ENCODE peak calls at places on chromosome X, in four cellular contexts. L is neuronal stem cell, B is H9, C is PC-3. I is an unnamed sample.

GRCh38 chrX:154443479-154443910 is 446 bp upstream of the FAM50A start:
- DNase-seq in C (peak; percentile 5), B (no peak), L (no peak), I (no peak)

GRCh38 chrX:55484948-55485347 is 4.7 kb downstream of the USP51 start:
- DNase-seq in C (no peak), B (no peak), L (no peak), I (no peak)

GRCh38 chrX:13538414-13538813 is 31.0 kb upstream of the EGFL6 start:
- DNase-seq in L (no peak), C (no peak), B (no peak), I (no peak)

GRCh38 chrX:17405225-17405969 is 30.4 kb downstream of the NHS start:
- DNase-seq in C (peak; percentile 94), B (no peak), L (no peak), I (peak; percentile 96)

GRCh38 chrX:497201-497710 is 110.5 kb upstream of the PPP2R3B start:
- DNase-seq in C (no peak), B (no peak), L (no peak), I (no peak)

GRCh38 chrX:48893556-48894348 is 3.8 kb downstream of the TIMM17B start:
- DNase-seq in L (no peak), B (no peak), C (no peak), I (no peak)

GRCh38 chrX:153477039-153477438 is 6.7 kb upstream of the HAUS7 start:
- DNase-seq in C (no peak), L (no peak), B (peak; percentile 49), I (no peak)

GRCh38 chrX:37685452-37686347 is at the start of gene XK:
- DNase-seq in B (peak; percentile 74), C (peak; percentile 55), L (peak; percentile 11), I (no peak)

GRCh38 chrX:154458954-154459829 is 1.1 kb downstream of the PLXNA3 start:
- DNase-seq in L (no peak), B (no peak), C (peak; percentile 54), I (no peak)

GRCh38 chrX:3651272-3651671 is 62.2 kb downstream of the PRKX start:
- DNase-seq in B (no peak), C (peak; percentile 40), L (no peak), I (no peak)

GRCh38 chrX:375181-376036 is 11.3 kb downstream of the PPP2R3B start:
- DNase-seq in L (no peak), C (no peak), B (no peak), I (peak; percentile 36)

GRCh38 chrX:24014388-24015018 is 12.5 kb downstream of the KLHL15 start:
- DNase-seq in C (no peak), L (no peak), B (no peak), I (no peak)

GRCh38 chrX:31279359-31279758 is 207.5 kb upstream of the FTHL17 start:
- DNase-seq in L (no peak), C (peak; percentile 3), B (peak; percentile 30), I (peak; percentile 11)

GRCh38 chrX:31420711-31421151 is 348.9 kb upstream of the FTHL17 start:
- DNase-seq in C (no peak), L (no peak), B (no peak), I (no peak)

GRCh38 chrX:133966199-133966598 is 19.2 kb downstream of the GPC3 start:
- DNase-seq in C (no peak), B (no peak), L (no peak), I (no peak)

GRCh38 chrX:53990201-53990600 is 54.1 kb downstream of the PHF8 start:
- DNase-seq in L (no peak), B (no peak), C (no peak), I (no peak)

GRCh38 chrX:24392709-24393108 is 32.3 kb downstream of the SUPT20HL1 start:
- DNase-seq in C (no peak), B (no peak), L (no peak), I (no peak)

GRCh38 chrX:151754042-151754419 is 19.5 kb downstream of the CNGA2 start:
- DNase-seq in C (peak; percentile 59), B (peak; percentile 36), L (no peak), I (peak; percentile 15)

GRCh38 chrX:130831347-130831722 is 71.7 kb downstream of the ENOX2 start:
- DNase-seq in L (no peak), B (no peak), C (no peak), I (no peak)

GRCh38 chrX:78517124-78517523 is 142.0 kb downstream of the RTL3 start:
- DNase-seq in B (no peak), C (peak; percentile 80), L (no peak), I (peak; percentile 41)

GRCh38 chrX:134580947-134581346 is 77.3 kb downstream of the PLAC1 start:
- DNase-seq in L (no peak), B (no peak), C (no peak), I (no peak)

GRCh38 chrX:122087353-122087752 is 1039.9 kb downstream of the GLUD2 start:
- DNase-seq in C (no peak), B (no peak), L (no peak), I (no peak)

GRCh38 chrX:70260104-70260503 is at the start of gene P2RY4:
- DNase-seq in C (no peak), L (no peak), B (no peak), I (no peak)

GRCh38 chrX:11427082-11428033 is 134.1 kb downstream of the AMELX start:
- DNase-seq in L (peak; percentile 8), C (peak; percentile 26), B (peak; percentile 52), I (no peak)

GRCh38 chrX:36961590-36961989 is 46.6 kb upstream of the FAM47C start:
- DNase-seq in C (peak; percentile 17), B (peak; percentile 31), L (no peak), I (no peak)

GRCh38 chrX:49884290-49884862 is 5.1 kb downstream of the USP27X start:
- DNase-seq in C (peak; percentile 62), B (peak; percentile 73), L (peak; percentile 35), I (no peak)

GRCh38 chrX:66110112-66110511 is 53.9 kb upstream of the HEPH start:
- DNase-seq in B (peak; percentile 20), C (peak; percentile 51), L (no peak), I (no peak)

GRCh38 chrX:148426467-148426866 is 74.0 kb upstream of the AFF2 start:
- DNase-seq in C (no peak), L (no peak), B (peak; percentile 33), I (no peak)

GRCh38 chrX:88560673-88561330 is 186.2 kb upstream of the CPXCR1 start:
- DNase-seq in C (no peak), L (peak; percentile 2), B (no peak), I (no peak)

GRCh38 chrX:67718926-67719325 is 175.1 kb downstream of the AR start:
- DNase-seq in L (no peak), C (no peak), B (no peak), I (no peak)

GRCh38 chrX:67714004-67714403 is 170.2 kb downstream of the AR start:
- DNase-seq in C (no peak), L (no peak), B (no peak), I (no peak)

GRCh38 chrX:67720344-67720743 is 176.5 kb downstream of the AR start:
- DNase-seq in B (no peak), C (no peak), L (no peak), I (no peak)

GRCh38 chrX:67721321-67721720 is 177.5 kb downstream of the AR start:
- DNase-seq in B (no peak), C (no peak), L (no peak), I (no peak)

DNA sequence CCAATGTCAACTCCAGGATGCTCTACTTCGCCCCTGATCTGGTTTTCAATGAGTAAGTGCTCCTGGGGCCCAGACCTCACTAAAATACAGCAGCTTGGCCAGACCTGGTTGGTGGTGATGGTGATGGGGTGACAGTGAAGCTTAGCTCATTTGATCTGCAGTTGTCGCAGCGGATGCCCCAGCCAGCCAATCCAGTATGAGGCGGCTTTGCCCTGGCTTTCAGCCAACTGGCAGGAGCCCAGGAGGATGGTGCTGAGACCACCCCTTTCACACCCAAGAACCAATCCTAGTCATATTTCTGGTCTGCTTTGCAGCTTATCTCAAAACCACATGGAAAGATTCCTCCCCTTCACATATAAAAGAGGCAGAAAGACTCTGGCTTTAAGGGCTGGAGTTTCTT is 173.8 kb downstream of the AR start:
- DNase-seq in L (no peak), C (no peak), B (no peak), I (no peak)
- H3K4me2 ChIP-seq in L (no peak overlapping the region), C (no peak overlapping the region), B (no peak overlapping the region), I (no peak overlapping the region)

DNA sequence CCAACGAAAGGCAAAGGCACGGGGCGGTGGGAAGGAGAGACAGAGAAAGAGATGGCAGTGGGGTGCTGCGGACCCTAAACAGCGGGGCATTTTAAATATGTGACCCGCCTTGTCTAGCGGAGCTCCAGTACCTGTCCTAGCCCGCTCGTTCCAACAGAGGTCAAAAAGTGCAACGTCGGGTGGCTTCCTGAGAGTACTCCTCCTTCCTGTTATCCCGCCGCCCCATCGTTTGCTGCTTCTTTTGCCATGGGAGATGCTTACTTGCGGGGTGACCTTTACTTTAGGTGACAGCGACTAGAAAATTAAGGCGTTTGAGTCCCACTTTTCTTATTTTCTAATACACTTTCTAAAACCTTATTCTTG is 734 bp downstream of the NRK start:
- DNase-seq in L (no peak), C (no peak), B (no peak), I (no peak)
- H3K4me2 ChIP-seq in L (peak overlapping the region; percentile 54), C (no peak overlapping the region), B (peak overlapping the region; percentile 97), I (peak overlapping the region; percentile 51)

GRCh38 chrX:110795645-110796510 is at the start of gene CHRDL1:
- DNase-seq in L (peak; percentile 18), C (no peak), B (peak; percentile 54), I (no peak)
- H3K4me2 ChIP-seq in L (peak within 1 kb of the TSS; percentile 62), C (peak within 1 kb of the TSS; percentile 28), B (peak within 1 kb of the TSS; percentile 77), I (no peak within 1 kb of the TSS)

GRCh38 chrX:47518105-47518504 is 35.1 kb upstream of the ZNF41 start:
- DNase-seq in L (no peak), B (no peak), C (peak; percentile 54), I (no peak)
- H3K4me2 ChIP-seq in L (no peak overlapping the region), B (no peak overlapping the region), C (no peak overlapping the region), I (no peak overlapping the region)

GRCh38 chrX:39674771-39675553 is 422.8 kb downstream of the BCOR start:
- DNase-seq in C (no peak), L (no peak), B (no peak), I (no peak)

GRCh38 chrX:39676434-39676833 is 421.3 kb downstream of the BCOR start:
- DNase-seq in B (no peak), C (no peak), L (no peak), I (no peak)

GRCh38 chrX:39677585-39677984 is 420.2 kb downstream of the BCOR start:
- DNase-seq in C (no peak), L (no peak), B (no peak), I (no peak)

GRCh38 chrX:39677987-39678840 is 419.5 kb downstream of the BCOR start:
- DNase-seq in B (no peak), C (no peak), L (no peak), I (no peak)

GRCh38 chrX:39675619-39676018 is 422.1 kb downstream of the BCOR start:
- DNase-seq in B (no peak), C (no peak), L (no peak), I (no peak)
- H3K4me2 ChIP-seq in B (no peak overlapping the region), C (no peak overlapping the region), L (no peak overlapping the region), I (no peak overlapping the region)

DNA sequence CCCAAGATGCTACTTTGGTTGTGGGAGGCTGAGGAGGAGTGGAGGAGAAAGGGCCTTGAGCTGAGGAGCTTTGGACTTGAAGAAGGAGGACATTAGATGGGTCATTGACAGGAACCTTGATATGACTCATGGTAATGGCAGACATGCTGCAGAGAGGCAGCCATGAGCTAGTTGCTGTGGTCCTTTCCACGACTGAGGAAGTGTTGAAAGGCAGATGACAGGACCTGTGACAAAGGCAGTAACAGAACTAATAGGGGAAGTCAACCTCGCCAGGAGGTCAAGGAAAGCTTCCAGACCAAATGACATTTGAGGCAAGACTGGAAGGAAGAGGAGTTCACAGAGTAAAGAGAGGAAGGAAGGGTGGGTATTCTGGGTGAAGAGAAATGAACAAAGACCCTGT is 7.6 kb upstream of the XPNPEP2 start:
- DNase-seq in C (no peak), L (no peak), B (no peak), I (no peak)
- H3K4me2 ChIP-seq in C (no peak overlapping the region), L (no peak overlapping the region), B (no peak overlapping the region), I (no peak overlapping the region)

I was measured in keratinocyte.